ENCODE peak calls at places on chromosomes 12 and 14, in ten cellular contexts. I is astrocyte of the spinal cord, B is fibroblast of pulmonary artery, A is lower leg skin, K is cardiac muscle cell, Y is mesendoderm, O is psoas muscle, T is brain microvascular endothelial cell, C is ovary, F is coronary artery. W is an unnamed sample.
A peak's percentile ranks its signal among the peaks of the same experiment; 100 is the strongest.

GRCh38 chr12:94139816-94140215 is 8.6 kb upstream of the PLXNC1 start:
- DNase-seq in K (no peak), A (no peak), F (no peak), B (no peak), O (no peak), C (no peak), T (no peak), Y (no peak), I (no peak), W (no peak)

GRCh38 chr14:54000341-54000811 is 43.8 kb upstream of the BMP4 start:
- DNase-seq in B (peak; percentile 39), O (no peak), F (no peak), K (no peak), C (no peak), Y (no peak), T (peak; percentile 62), A (no peak), I (peak; percentile 47), W (no peak)

GRCh38 chr12:111413442-111414086 is 7.8 kb downstream of the SH2B3 start:
- DNase-seq in C (no peak), A (no peak), B (peak; percentile 62), T (peak; percentile 62), K (no peak), F (no peak), I (peak; percentile 53), O (peak; percentile 54), Y (no peak), W (no peak)

GRCh38 chr12:70154087-70154486 is 89.1 kb upstream of the CNOT2 start:
- DNase-seq in I (no peak), O (no peak), T (no peak), B (no peak), F (no peak), Y (no peak), C (no peak), A (no peak), K (no peak), W (no peak)

GRCh38 chr12:4738541-4738940 is 18.3 kb downstream of the GALNT8 start:
- DNase-seq in K (no peak), T (no peak), I (no peak), F (no peak), O (no peak), A (no peak), C (no peak), Y (no peak), B (no peak), W (no peak)

GRCh38 chr12:102480401-102480800 is at the start of gene IGF1:
- DNase-seq in K (no peak), A (no peak), B (peak; percentile 78), T (no peak), O (no peak), C (peak; percentile 23), F (no peak), Y (peak; percentile 38), I (peak; percentile 33), W (no peak)

GRCh38 chr14:37599527-37600368 is 4.3 kb downstream of the TTC6 start:
- DNase-seq in O (no peak), K (no peak), B (no peak), T (no peak), Y (peak; percentile 55), F (no peak), I (no peak), A (no peak), C (no peak), W (no peak)

GRCh38 chr14:102094101-102094500 is 7.3 kb upstream of the HSP90AA1 start:
- DNase-seq in T (no peak), I (no peak), Y (no peak), F (no peak), A (no peak), O (no peak), C (no peak), B (peak; percentile 14), K (no peak), W (no peak)

GRCh38 chr12:122503147-122503751 is 2.5 kb upstream of the ZCCHC8 start:
- DNase-seq in C (no peak), K (no peak), I (no peak), F (no peak), T (no peak), Y (no peak), B (no peak), A (no peak), O (no peak), W (no peak)

GRCh38 chr12:122503783-122504590 is 3.3 kb upstream of the ZCCHC8 start:
- DNase-seq in A (no peak), F (no peak), O (no peak), Y (no peak), C (no peak), T (no peak), I (no peak), K (no peak), B (no peak), W (no peak)

GRCh38 chr12:122499991-122500684 is 594 bp downstream of the ZCCHC8 start:
- DNase-seq in K (no peak), B (peak; percentile 64), F (peak; percentile 77), I (peak; percentile 74), T (peak; percentile 47), A (peak; percentile 91), Y (peak; percentile 76), O (peak; percentile 58), C (peak; percentile 71), W (peak; percentile 66)

GRCh38 chr12:122500685-122501488 is at the start of gene ZCCHC8:
- DNase-seq in Y (peak; percentile 100), B (peak; percentile 98), A (peak; percentile 99), T (peak; percentile 98), C (peak; percentile 96), O (peak; percentile 97), F (peak; percentile 97), K (peak; percentile 99), I (peak; percentile 98), W (peak; percentile 99)

DNA sequence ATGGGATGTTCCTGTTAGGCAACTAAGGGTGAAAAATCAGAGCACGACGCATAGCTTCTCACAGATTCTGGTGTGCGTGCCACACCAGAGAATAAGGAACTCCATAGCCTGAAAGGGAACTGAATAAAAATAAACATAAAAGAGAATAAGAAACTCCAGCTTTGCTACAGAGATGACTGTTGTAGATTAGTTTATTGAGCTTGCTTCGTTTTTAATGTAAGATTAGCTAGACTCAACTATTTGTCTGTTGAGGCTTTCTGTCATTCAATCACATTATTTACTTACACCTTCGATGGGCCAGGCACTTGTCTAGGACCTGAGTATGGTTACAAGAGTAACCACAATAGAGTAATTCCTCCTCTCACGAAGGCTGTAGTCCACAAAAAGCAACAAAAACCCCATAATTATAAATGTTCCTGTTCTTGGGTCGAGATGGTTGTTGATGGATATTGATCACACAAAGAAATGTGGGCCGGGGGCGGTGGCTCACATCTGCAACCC is 807 bp upstream of the ZCCHC8 start:
- DNase-seq in A (no peak), K (no peak), T (no peak), F (no peak), C (no peak), Y (no peak), I (no peak), B (no peak), O (no peak), W (no peak)
- H3K4me3 ChIP-seq in A (no peak overlapping the region), K (no peak overlapping the region), T (peak overlapping the region; percentile 94), F (peak overlapping the region; percentile 88), C (peak overlapping the region; percentile 94), Y (no peak overlapping the region), I (peak overlapping the region; percentile 68), B (peak overlapping the region; percentile 95), O (peak overlapping the region; percentile 96), W (peak overlapping the region; percentile 82)

GRCh38 chr12:15700595-15700994 is 88.6 kb downstream of the EPS8 start:
- DNase-seq in A (no peak), K (no peak), C (no peak), Y (no peak), O (no peak), B (peak; percentile 94), T (peak; percentile 82), I (peak; percentile 96), F (no peak), W (peak; percentile 84)

GRCh38 chr12:15698377-15698867 is 90.8 kb downstream of the EPS8 start:
- DNase-seq in C (no peak), K (no peak), A (no peak), I (no peak), O (no peak), F (no peak), B (no peak), Y (no peak), T (no peak), W (no peak)

GRCh38 chr12:15699886-15700285 is 89.3 kb downstream of the EPS8 start:
- DNase-seq in A (no peak), T (peak; percentile 63), C (no peak), K (no peak), F (no peak), I (no peak), B (no peak), O (no peak), Y (no peak), W (peak; percentile 53)

GRCh38 chr12:15701212-15701611 is 88.0 kb downstream of the EPS8 start:
- DNase-seq in K (no peak), T (peak; percentile 46), A (no peak), Y (no peak), F (no peak), O (no peak), C (no peak), I (peak; percentile 76), B (peak; percentile 56), W (no peak)

GRCh38 chr12:15701721-15702156 is 87.4 kb downstream of the EPS8 start:
- DNase-seq in O (no peak), F (no peak), A (no peak), B (peak; percentile 67), K (no peak), T (peak; percentile 44), Y (no peak), C (no peak), I (peak; percentile 76), W (no peak)
- H3K4me3 ChIP-seq in O (no peak overlapping the region), F (peak overlapping the region; percentile 45), A (no peak overlapping the region), B (peak overlapping the region; percentile 5), K (no peak overlapping the region), T (no peak overlapping the region), Y (no peak overlapping the region), C (no peak overlapping the region), I (no peak overlapping the region), W (no peak overlapping the region)

DNA sequence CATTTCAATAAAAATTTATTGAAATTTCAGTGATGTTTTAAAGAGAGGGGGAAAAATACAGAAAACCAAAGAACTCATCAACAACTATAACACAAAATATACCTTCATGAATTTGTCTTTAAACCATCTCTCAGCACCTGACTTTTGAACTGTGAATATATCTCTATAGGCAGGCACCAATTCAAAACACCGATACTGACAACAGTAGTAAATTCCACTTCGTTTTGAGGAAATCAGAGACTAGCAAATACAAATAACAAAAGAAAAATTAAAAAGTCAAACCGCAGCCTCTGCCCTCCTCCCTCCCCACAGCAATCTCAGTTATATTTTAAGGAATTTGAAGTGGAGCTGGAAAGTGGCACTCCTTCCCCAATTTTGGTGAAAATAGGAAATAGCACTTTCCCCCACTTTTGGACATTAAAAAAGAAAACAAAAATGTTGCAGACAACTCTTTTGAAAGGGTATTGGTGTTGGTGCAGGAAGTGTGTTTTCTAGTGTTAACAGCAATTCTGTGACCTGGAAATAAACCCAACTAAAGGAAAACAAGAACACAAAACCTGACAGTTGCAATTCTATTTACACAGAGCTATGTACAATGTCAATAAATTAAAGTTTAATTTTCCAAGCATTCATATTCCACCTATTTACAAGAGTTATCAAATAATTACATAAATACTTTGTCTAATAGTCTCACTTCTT is 13.6 kb downstream of the TBX3 start:
- DNase-seq in O (no peak), K (no peak), T (no peak), Y (peak; percentile 4), F (no peak), C (no peak), A (no peak), I (peak; percentile 51), B (no peak), W (no peak)
- H3K4me3 ChIP-seq in O (no peak overlapping the region), K (peak overlapping the region; percentile 35), T (no peak overlapping the region), Y (no peak overlapping the region), F (no peak overlapping the region), C (no peak overlapping the region), A (no peak overlapping the region), I (peak overlapping the region; percentile 29), B (no peak overlapping the region), W (no peak overlapping the region)

GRCh38 chr12:116821291-116821690 is 60.0 kb downstream of the HRK start:
- DNase-seq in B (no peak), O (no peak), I (no peak), Y (no peak), T (no peak), A (no peak), C (no peak), F (no peak), K (no peak), W (no peak)

GRCh38 chr12:116818948-116819832 is 62.1 kb downstream of the HRK start:
- DNase-seq in C (peak; percentile 93), F (peak; percentile 94), K (peak; percentile 90), I (peak; percentile 96), O (peak; percentile 92), A (peak; percentile 97), B (peak; percentile 91), Y (peak; percentile 97), T (peak; percentile 83), W (peak; percentile 87)

GRCh38 chr12:116818341-116818856 is 62.8 kb downstream of the HRK start:
- DNase-seq in F (no peak), O (no peak), B (peak; percentile 40), C (peak; percentile 37), T (no peak), Y (no peak), K (peak; percentile 3), I (no peak), A (no peak), W (peak; percentile 17)

DNA sequence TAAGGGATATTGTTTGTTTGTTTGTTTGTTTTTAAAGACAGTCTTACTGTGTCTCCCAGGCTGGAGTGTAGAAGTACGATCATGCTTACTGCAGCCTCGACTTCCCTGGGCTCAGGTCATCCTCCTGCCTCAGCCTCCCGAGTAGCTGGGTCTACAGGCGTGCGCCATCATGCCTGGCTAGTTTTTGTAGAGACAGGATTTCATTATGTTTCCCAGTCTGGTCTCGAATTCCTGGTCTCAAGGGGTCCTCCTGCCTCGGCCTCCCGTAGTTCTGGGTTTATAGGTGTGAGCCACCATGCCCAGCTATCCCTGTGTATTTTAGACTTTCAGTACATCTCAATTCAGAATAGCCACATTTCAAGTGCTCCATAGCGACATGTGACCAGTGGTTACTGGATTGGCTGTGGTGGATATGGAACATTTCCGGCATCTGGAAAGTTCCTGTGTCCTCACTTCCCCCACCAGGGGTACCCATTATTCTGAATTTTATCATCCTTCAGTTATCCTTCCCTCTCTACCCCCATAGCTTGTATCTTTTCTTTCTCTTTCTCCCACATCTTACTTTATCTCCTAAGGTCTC is 61.1 kb downstream of the HRK start:
- DNase-seq in B (no peak), Y (no peak), O (no peak), F (no peak), A (no peak), I (no peak), T (peak; percentile 5), C (no peak), K (no peak), W (no peak)
- H3K4me3 ChIP-seq in B (no peak overlapping the region), Y (no peak overlapping the region), O (no peak overlapping the region), F (no peak overlapping the region), A (no peak overlapping the region), I (no peak overlapping the region), T (no peak overlapping the region), C (no peak overlapping the region), K (peak overlapping the region; percentile 63), W (peak overlapping the region; percentile 77)